ENCODE peak calls at places on chromosomes 7 and 10, in eight cellular contexts. U, S, A, C, I, Q, M and J are unnamed samples.
A peak's percentile ranks its signal among the peaks of the same experiment; 100 is the strongest.

GRCh38 chr7:4177001-4177400 is 505.1 kb upstream of the FOXK1 start:
- DNase-seq in U (no peak), S (no peak), A (no peak), C (no peak), I (no peak), Q (no peak), M (no peak), J (no peak)

GRCh38 chr10:80186364-80187012 is 18.8 kb downstream of the ANXA11 start:
- DNase-seq in U (peak; percentile 21), S (no peak), A (peak; percentile 59), C (no peak), I (no peak), Q (no peak), M (no peak), J (no peak)

GRCh38 chr10:85139124-85139523 is 810.7 kb downstream of the CCSER2 start:
- DNase-seq in U (no peak), S (no peak), A (no peak), C (no peak), I (no peak), Q (no peak), M (no peak), J (no peak)

GRCh38 chr10:19819419-19820033 is 3.3 kb downstream of the PLXDC2 start:
- DNase-seq in U (no peak), S (peak; percentile 40), A (peak; percentile 75), C (no peak), I (no peak), Q (no peak), M (no peak), J (no peak)

GRCh38 chr7:155586843-155587440 is 40.6 kb upstream of the CNPY1 start:
- DNase-seq in U (no peak), S (no peak), A (no peak), C (no peak), I (no peak), Q (no peak), M (no peak), J (no peak)

GRCh38 chr7:112124367-112124766 is 81.8 kb downstream of the DOCK4 start:
- DNase-seq in U (no peak), S (no peak), A (no peak), C (no peak), I (no peak), Q (no peak), M (no peak), J (no peak)

GRCh38 chr7:1646957-1647891 is 22.9 kb upstream of the ELFN1 start:
- DNase-seq in U (no peak), S (peak; percentile 90), A (no peak), C (peak; percentile 93), I (no peak), Q (peak; percentile 14), M (no peak), J (no peak)

GRCh38 chr10:97090035-97090434 is 95.7 kb downstream of the SLIT1 start:
- DNase-seq in U (no peak), S (no peak), A (no peak), C (no peak), I (no peak), Q (no peak), M (no peak), J (no peak)

GRCh38 chr10:35236739-35237138 is 99.6 kb upstream of the CCNY start:
- DNase-seq in U (no peak), S (peak; percentile 48), A (peak; percentile 56), C (no peak), I (no peak), Q (no peak), M (no peak), J (no peak)

GRCh38 chr7:22569586-22570321 is 69.8 kb upstream of the STEAP1B start:
- DNase-seq in U (no peak), S (no peak), A (no peak), C (no peak), I (no peak), Q (no peak), M (no peak), J (no peak)

GRCh38 chr7:142459557-142459963 is 201.7 kb upstream of the PRSS58 start:
- DNase-seq in U (peak; percentile 26), S (peak; percentile 50), A (peak; percentile 71), C (peak; percentile 30), I (no peak), Q (peak; percentile 63), M (no peak), J (no peak)

GRCh38 chr7:108358553-108358952 is 97.7 kb downstream of the NRCAM start:
- DNase-seq in U (no peak), S (peak; percentile 99), A (no peak), C (peak; percentile 42), I (no peak), Q (peak; percentile 84), M (no peak), J (no peak)

GRCh38 chr10:18043148-18043547 is 91.4 kb downstream of the SLC39A12 start:
- DNase-seq in U (no peak), S (no peak), A (no peak), C (no peak), I (no peak), Q (peak; percentile 79), M (no peak), J (peak; percentile 12)

GRCh38 chr7:4531236-4531635 is 150.9 kb upstream of the FOXK1 start:
- DNase-seq in U (no peak), S (peak; percentile 17), A (no peak), C (no peak), I (no peak), Q (no peak), M (no peak), J (no peak)

GRCh38 chr10:60990663-60991062 is 46.7 kb upstream of the RHOBTB1 start:
- DNase-seq in U (no peak), S (no peak), A (no peak), C (no peak), I (no peak), Q (no peak), M (no peak), J (no peak)

GRCh38 chr10:6473901-6474370 is 106.1 kb downstream of the PRKCQ start:
- DNase-seq in U (peak; percentile 39), S (no peak), A (peak; percentile 23), C (no peak), I (no peak), Q (no peak), M (no peak), J (no peak)

GRCh38 chr7:12951397-12951801 is 264.0 kb downstream of the ARL4A start:
- DNase-seq in U (no peak), S (no peak), A (no peak), C (no peak), I (no peak), Q (peak; percentile 58), M (no peak), J (no peak)

GRCh38 chr10:77636967-77637473 is 588 bp downstream of the KCNMA1 start:
- DNase-seq in U (no peak), S (peak; percentile 67), A (no peak), C (peak; percentile 8), I (no peak), Q (no peak), M (no peak), J (no peak)

GRCh38 chr7:73980206-73980605 is 47.8 kb upstream of the ELN start:
- DNase-seq in U (no peak), S (peak; percentile 25), A (no peak), C (no peak), I (no peak), Q (no peak), M (no peak), J (no peak)

GRCh38 chr7:80587538-80587937 is 50.9 kb upstream of the CD36 start:
- DNase-seq in U (no peak), S (no peak), A (no peak), C (no peak), I (no peak), Q (no peak), M (no peak), J (no peak)

GRCh38 chr10:123633106-123633505 is 33.0 kb upstream of the GPR26 start:
- DNase-seq in U (no peak), S (no peak), A (no peak), C (no peak), I (no peak), Q (no peak), M (no peak), J (no peak)

GRCh38 chr7:30923774-30924413 is 12.2 kb downstream of the AQP1 start:
- DNase-seq in U (no peak), S (no peak), A (no peak), C (no peak), I (no peak), Q (no peak), M (no peak), J (no peak)

GRCh38 chr7:102875700-102876192 is 37.1 kb upstream of the LRRC17 start:
- DNase-seq in U (peak; percentile 58), S (no peak), A (peak; percentile 28), C (no peak), I (no peak), Q (peak; percentile 98), M (no peak), J (peak; percentile 99)

GRCh38 chr10:48306870-48307531 is 524 bp downstream of the MAPK8 start:
- DNase-seq in U (peak; percentile 66), S (peak; percentile 79), A (peak; percentile 77), C (peak; percentile 25), I (no peak), Q (no peak), M (no peak), J (no peak)

GRCh38 chr7:55409474-55410225 is 44.5 kb downstream of the LANCL2 start:
- DNase-seq in U (no peak), S (peak; percentile 42), A (no peak), C (peak; percentile 74), I (no peak), Q (no peak), M (no peak), J (no peak)

GRCh38 chr10:131067690-131068089 is 243.8 kb downstream of the TCERG1L start:
- DNase-seq in U (no peak), S (no peak), A (no peak), C (no peak), I (no peak), Q (no peak), M (no peak), J (no peak)

GRCh38 chr7:116446179-116446855 is 53.2 kb upstream of the CAV2 start:
- DNase-seq in U (no peak), S (no peak), A (no peak), C (no peak), I (no peak), Q (no peak), M (no peak), J (no peak)

GRCh38 chr7:151429232-151429554 is 10.7 kb downstream of the CRYGN start:
- DNase-seq in U (no peak), S (no peak), A (no peak), C (no peak), I (no peak), Q (no peak), M (no peak), J (no peak)

GRCh38 chr10:123562387-123562786 is 103.8 kb upstream of the GPR26 start:
- DNase-seq in U (no peak), S (no peak), A (no peak), C (no peak), I (no peak), Q (no peak), M (no peak), J (no peak)

GRCh38 chr10:59991117-59991516 is 84.8 kb upstream of the CCDC6 start:
- DNase-seq in U (no peak), S (peak; percentile 52), A (no peak), C (no peak), I (no peak), Q (no peak), M (no peak), J (no peak)

GRCh38 chr10:58253184-58253583 is 14.5 kb downstream of the IPMK start:
- DNase-seq in U (no peak), S (no peak), A (no peak), C (no peak), I (no peak), Q (no peak), M (no peak), J (no peak)